ENCODE peak calls at places on chromosomes 3 and 15, in four cellular contexts. H is HepG2, T is K562, Y is GM12878. O is an unnamed sample.

GRCh38 chr3:108757404-108757982 is at the start of gene RETNLB:
- DNase-seq in H (no peak), T (no peak), Y (no peak), O (no peak)

GRCh38 chr3:44031387-44032380 is 210.0 kb upstream of the TOPAZ1 start:
- DNase-seq in H (no peak), T (no peak), Y (peak; percentile 86), O (no peak)

GRCh38 chr15:70806992-70807712 is 43.8 kb upstream of the UACA start:
- DNase-seq in H (no peak), T (no peak), Y (no peak), O (no peak)

GRCh38 chr15:43280996-43281395 is 14.3 kb upstream of the TGM5 start:
- DNase-seq in H (no peak), T (no peak), Y (no peak), O (no peak)

GRCh38 chr3:184895350-184895749 is 83.4 kb downstream of the VPS8 start:
- DNase-seq in H (no peak), T (no peak), Y (no peak), O (no peak)

GRCh38 chr3:168053115-168053514 is 42.6 kb downstream of the GOLIM4 start:
- DNase-seq in H (no peak), T (no peak), Y (no peak), O (no peak)

GRCh38 chr3:16794251-16794650 is 90.5 kb upstream of the PLCL2 start:
- DNase-seq in H (no peak), T (no peak), Y (no peak), O (no peak)

GRCh38 chr15:96416934-96417759 is 86.6 kb downstream of the NR2F2 start:
- DNase-seq in H (no peak), T (no peak), Y (no peak), O (no peak)

GRCh38 chr3:33074217-33075067 is 22.5 kb downstream of the GLB1 start:
- DNase-seq in H (peak; percentile 58), T (peak; percentile 92), Y (no peak), O (peak; percentile 79)

GRCh38 chr3:13189639-13190375 is 116.6 kb upstream of the IQSEC1 start:
- DNase-seq in H (peak; percentile 90), T (peak; percentile 26), Y (no peak), O (no peak)

GRCh38 chr3:129346690-129347440 is 68.2 kb downstream of the HMCES start:
- DNase-seq in H (no peak), T (no peak), Y (no peak), O (no peak)

GRCh38 chr15:90249123-90249863 is at the start of gene TTLL13:
- DNase-seq in H (peak; percentile 89), T (peak; percentile 97), Y (no peak), O (peak; percentile 96)

GRCh38 chr3:9512456-9513045 is 41.1 kb downstream of the LHFPL4 start:
- DNase-seq in H (no peak), T (no peak), Y (no peak), O (no peak)

GRCh38 chr3:14237431-14237830 is 58.8 kb downstream of the LSM3 start:
- DNase-seq in H (no peak), T (no peak), Y (no peak), O (no peak)

GRCh38 chr3:72830452-72831217 is 17.6 kb downstream of the SHQ1 start:
- DNase-seq in H (no peak), T (no peak), Y (no peak), O (no peak)

GRCh38 chr3:108225221-108225620 is 3.0 kb upstream of the IFT57 start:
- DNase-seq in H (no peak), T (no peak), Y (no peak), O (no peak)

DNA sequence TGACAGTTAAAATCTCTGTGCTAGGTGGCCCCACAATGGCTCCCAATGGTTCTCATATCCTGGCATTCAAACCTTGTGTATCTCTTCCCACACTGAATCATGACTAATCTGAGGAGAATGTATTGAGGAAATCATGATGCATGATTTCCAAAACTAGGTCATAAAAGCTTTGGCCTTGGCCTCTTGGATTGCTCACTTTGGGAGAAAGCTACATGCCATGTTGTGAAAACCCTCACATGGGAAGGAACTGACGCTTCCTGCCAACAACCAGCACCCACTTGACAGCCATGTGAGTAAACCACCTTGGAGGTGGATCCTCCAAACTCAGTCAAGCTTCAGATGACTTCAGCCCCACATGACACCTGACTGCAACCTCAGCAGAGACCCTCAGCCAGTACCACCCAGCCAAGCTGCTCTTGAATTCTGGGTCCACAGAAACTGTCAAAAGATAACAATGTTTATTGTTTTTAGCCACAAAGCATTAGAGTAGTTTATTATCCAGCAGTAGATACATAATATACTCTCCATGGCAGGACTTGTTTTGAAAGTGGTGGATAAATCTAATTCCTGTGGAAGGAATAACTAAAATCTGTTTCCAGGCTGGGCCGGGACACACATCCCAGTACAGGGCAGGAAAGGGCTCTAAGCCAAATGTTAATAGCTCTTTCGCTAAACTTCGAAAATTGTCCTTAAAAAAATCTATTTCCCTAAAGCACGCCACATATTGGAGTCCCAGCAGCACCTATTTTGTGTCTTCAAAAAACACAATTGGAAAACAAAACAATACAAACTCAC is 1.0 kb upstream of the ZNF620 start:
- DNase-seq in H (peak; percentile 76), T (no peak), Y (no peak), O (no peak)
- TF ChIP-seq NFIC in H (no peak), T (no peak), Y (no peak), O (no peak)

GRCh38 chr3:18114894-18115293 is 310.2 kb downstream of the SATB1 start:
- DNase-seq in H (no peak), T (no peak), Y (no peak), O (no peak)
- TF ChIP-seq MXI1 in H (no peak), T (no peak), Y (no peak), O (no peak)

DNA sequence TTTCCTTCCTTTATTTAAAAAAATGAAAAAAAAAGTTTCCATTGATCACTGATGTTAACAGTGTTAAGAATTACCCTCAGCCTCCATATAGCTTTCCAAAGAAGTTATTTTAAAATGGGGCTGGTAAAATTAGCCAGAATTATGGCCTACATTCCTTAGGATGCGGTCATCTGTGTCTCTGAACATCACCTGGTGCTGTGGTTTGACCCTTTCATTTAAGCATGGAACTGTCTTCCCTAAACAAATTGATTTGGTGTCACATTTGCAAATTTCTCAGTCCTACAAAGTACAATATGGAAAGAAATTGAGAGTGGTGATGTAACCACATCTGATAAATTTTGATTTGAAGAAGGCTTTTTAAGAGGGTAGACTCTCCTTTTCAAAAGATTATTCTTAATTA is 40.3 kb upstream of the ZPLD1 start:
- DNase-seq in H (no peak), T (no peak), Y (no peak), O (no peak)
- TF ChIP-seq NFIC in H (no peak), T (no peak), Y (no peak), O (no peak)

GRCh38 chr3:23915537-23916108 is 1.2 kb downstream of the NKIRAS1 start:
- DNase-seq in H (peak; percentile 45), T (peak; percentile 52), Y (no peak), O (peak; percentile 39)
- TF ChIP-seq MXI1 in H (no peak), T (peak; percentile 30), Y (no peak), O (peak; percentile 56)

GRCh38 chr3:60708191-60708975 is 542.9 kb downstream of the FHIT start:
- DNase-seq in H (no peak), T (no peak), Y (no peak), O (no peak)
- TF ChIP-seq NFIC in H (no peak), T (no peak), Y (no peak), O (no peak)

DNA sequence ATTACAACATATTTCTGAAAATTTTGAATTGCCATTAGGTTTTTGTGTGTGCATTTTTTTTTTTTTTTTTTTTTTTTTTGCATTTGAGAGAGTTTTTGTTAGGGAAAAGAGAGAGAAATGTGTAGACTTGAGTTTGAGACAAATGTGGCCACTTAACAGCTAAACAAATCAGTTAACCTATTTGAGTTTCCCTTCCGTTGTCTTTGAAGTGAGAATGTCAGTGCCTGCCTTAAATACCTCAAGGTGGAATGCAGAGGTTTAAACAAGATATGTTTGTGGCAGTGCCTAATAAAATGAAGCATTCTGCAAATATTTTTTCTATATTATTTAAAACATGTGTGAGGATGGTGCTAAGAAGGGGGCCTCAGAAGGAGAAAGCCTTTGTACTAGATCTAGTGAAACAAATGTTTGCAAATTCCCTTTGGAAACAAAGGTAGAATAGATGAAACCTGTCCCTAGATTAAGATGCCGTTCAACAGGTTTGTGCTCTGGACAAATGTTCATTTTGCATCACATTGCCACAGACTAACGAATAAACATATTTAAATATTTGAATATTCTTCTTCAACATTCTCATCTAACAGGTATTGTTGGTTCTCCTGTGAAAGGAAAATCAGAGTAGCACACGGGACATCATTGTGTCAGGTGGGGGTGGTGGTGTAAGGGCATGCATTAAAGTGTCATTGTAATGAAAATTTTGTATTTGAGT is 80.7 kb downstream of the SATB1 start:
- DNase-seq in H (no peak), T (no peak), Y (no peak), O (no peak)
- TF ChIP-seq MXI1 in H (no peak), T (no peak), Y (no peak), O (no peak)

GRCh38 chr15:100215031-100215842 is 126.5 kb downstream of the ADAMTS17 start:
- DNase-seq in H (no peak), T (no peak), Y (no peak), O (no peak)
- TF ChIP-seq NFIC in H (no peak), T (no peak), Y (no peak), O (no peak)

GRCh38 chr15:64749999-64750657 is 25.3 kb downstream of the RBPMS2 start:
- DNase-seq in H (no peak), T (peak; percentile 52), Y (no peak), O (peak; percentile 70)
- TF ChIP-seq MXI1 in H (no peak), T (no peak), Y (no peak), O (no peak)

GRCh38 chr3:20916966-20917606 is 731.1 kb upstream of the SGO1 start:
- DNase-seq in H (no peak), T (no peak), Y (no peak), O (no peak)
- TF ChIP-seq NFIC in H (no peak), T (no peak), Y (no peak), O (no peak)